ENCODE peak calls at places on chromosomes 16 and 17, in ten cellular contexts. One of them, this sample, is unnamed.

GRCh38 chr17:58111676-58112075 is 28.5 kb downstream of the DYNLL2 start:
- DNase-seq in H1: no peak
- DNase-seq in adrenal gland: no peak
- DNase-seq in A549: no peak
- DNase-seq in right lobe of liver: no peak
- DNase-seq in ovary: no peak
- DNase-seq in Peyer's patch: no peak
- DNase-seq in HCT116: no peak
- DNase-seq in body of pancreas: no peak
- DNase-seq in stomach: no peak
- DNase-seq in this sample: no peak

GRCh38 chr16:228151-228855 is 946 bp downstream of the LUC7L start:
- DNase-seq in H1: no peak
- DNase-seq in adrenal gland: no peak
- DNase-seq in A549: peak
- DNase-seq in right lobe of liver: no peak
- DNase-seq in ovary: no peak
- DNase-seq in Peyer's patch: no peak
- DNase-seq in HCT116: no peak
- DNase-seq in body of pancreas: no peak
- DNase-seq in stomach: no peak
- DNase-seq in this sample: no peak

GRCh38 chr16:3879258-3879886 is 1.1 kb downstream of the CREBBP start:
- DNase-seq in H1: no peak
- DNase-seq in adrenal gland: peak
- DNase-seq in A549: no peak
- DNase-seq in right lobe of liver: peak
- DNase-seq in ovary: peak
- DNase-seq in Peyer's patch: peak
- DNase-seq in HCT116: no peak
- DNase-seq in body of pancreas: peak
- DNase-seq in stomach: peak
- DNase-seq in this sample: no peak

GRCh38 chr17:65485388-65486299 is 75.8 kb downstream of the AXIN2 start:
- DNase-seq in H1: no peak
- DNase-seq in adrenal gland: no peak
- DNase-seq in A549: no peak
- DNase-seq in right lobe of liver: no peak
- DNase-seq in ovary: no peak
- DNase-seq in Peyer's patch: no peak
- DNase-seq in HCT116: no peak
- DNase-seq in body of pancreas: no peak
- DNase-seq in stomach: no peak
- DNase-seq in this sample: no peak

GRCh38 chr16:30470632-30471007 is 1.9 kb upstream of the ITGAL start:
- DNase-seq in H1: no peak
- DNase-seq in adrenal gland: no peak
- DNase-seq in A549: no peak
- DNase-seq in right lobe of liver: no peak
- DNase-seq in ovary: no peak
- DNase-seq in Peyer's patch: no peak
- DNase-seq in HCT116: no peak
- DNase-seq in body of pancreas: no peak
- DNase-seq in stomach: no peak
- DNase-seq in this sample: no peak

GRCh38 chr17:13222931-13223330 is 205.1 kb upstream of the ELAC2 start:
- DNase-seq in H1: no peak
- DNase-seq in adrenal gland: no peak
- DNase-seq in A549: no peak
- DNase-seq in right lobe of liver: no peak
- DNase-seq in ovary: no peak
- DNase-seq in Peyer's patch: peak
- DNase-seq in HCT116: no peak
- DNase-seq in body of pancreas: no peak
- DNase-seq in stomach: no peak
- DNase-seq in this sample: no peak

GRCh38 chr17:39563476-39563875 is 44.2 kb downstream of the NEUROD2 start:
- DNase-seq in H1: no peak
- DNase-seq in adrenal gland: no peak
- DNase-seq in A549: no peak
- DNase-seq in right lobe of liver: no peak
- DNase-seq in ovary: no peak
- DNase-seq in Peyer's patch: no peak
- DNase-seq in HCT116: no peak
- DNase-seq in body of pancreas: no peak
- DNase-seq in stomach: no peak
- DNase-seq in this sample: no peak

GRCh38 chr16:31141489-31142108 is 6.1 kb upstream of the PRSS8 start:
- DNase-seq in H1: no peak
- DNase-seq in adrenal gland: peak
- DNase-seq in A549: no peak
- DNase-seq in right lobe of liver: no peak
- DNase-seq in ovary: peak
- DNase-seq in Peyer's patch: no peak
- DNase-seq in HCT116: no peak
- DNase-seq in body of pancreas: peak
- DNase-seq in stomach: no peak
- DNase-seq in this sample: no peak

GRCh38 chr17:68570531-68570930 is 30.6 kb downstream of the FAM20A start:
- DNase-seq in H1: no peak
- DNase-seq in adrenal gland: no peak
- DNase-seq in A549: no peak
- DNase-seq in right lobe of liver: no peak
- DNase-seq in ovary: no peak
- DNase-seq in Peyer's patch: no peak
- DNase-seq in HCT116: no peak
- DNase-seq in body of pancreas: no peak
- DNase-seq in stomach: no peak
- DNase-seq in this sample: no peak

GRCh38 chr17:80892019-80892855 is 99.4 kb upstream of the CHMP6 start:
- DNase-seq in H1: no peak
- DNase-seq in adrenal gland: peak
- DNase-seq in A549: peak
- DNase-seq in right lobe of liver: no peak
- DNase-seq in ovary: no peak
- DNase-seq in Peyer's patch: peak
- DNase-seq in HCT116: peak
- DNase-seq in body of pancreas: peak
- DNase-seq in stomach: no peak
- DNase-seq in this sample: peak

GRCh38 chr16:69924777-69925191 is 26.4 kb upstream of the CLEC18A start:
- DNase-seq in H1: no peak
- DNase-seq in adrenal gland: no peak
- DNase-seq in A549: no peak
- DNase-seq in right lobe of liver: no peak
- DNase-seq in ovary: peak
- DNase-seq in Peyer's patch: no peak
- DNase-seq in HCT116: no peak
- DNase-seq in body of pancreas: peak
- DNase-seq in stomach: no peak
- DNase-seq in this sample: peak

GRCh38 chr16:71965223-71965622 is 35.0 kb downstream of the PKD1L3 start:
- DNase-seq in H1: no peak
- DNase-seq in adrenal gland: no peak
- DNase-seq in A549: no peak
- DNase-seq in right lobe of liver: no peak
- DNase-seq in ovary: no peak
- DNase-seq in Peyer's patch: no peak
- DNase-seq in HCT116: no peak
- DNase-seq in body of pancreas: no peak
- DNase-seq in stomach: no peak
- DNase-seq in this sample: no peak

GRCh38 chr16:50666658-50667496 is 14.2 kb downstream of the SNX20 start:
- DNase-seq in H1: no peak
- DNase-seq in adrenal gland: no peak
- DNase-seq in A549: no peak
- DNase-seq in right lobe of liver: no peak
- DNase-seq in ovary: no peak
- DNase-seq in Peyer's patch: no peak
- DNase-seq in HCT116: no peak
- DNase-seq in body of pancreas: no peak
- DNase-seq in stomach: no peak
- DNase-seq in this sample: no peak

GRCh38 chr17:60451965-60452364 is 29.7 kb downstream of the CHCT1 start:
- DNase-seq in H1: no peak
- DNase-seq in adrenal gland: no peak
- DNase-seq in A549: no peak
- DNase-seq in right lobe of liver: no peak
- DNase-seq in ovary: no peak
- DNase-seq in Peyer's patch: no peak
- DNase-seq in HCT116: no peak
- DNase-seq in body of pancreas: no peak
- DNase-seq in stomach: no peak
- DNase-seq in this sample: no peak

GRCh38 chr17:48468299-48468698 is 38.3 kb upstream of the SKAP1 start:
- DNase-seq in H1: no peak
- DNase-seq in adrenal gland: no peak
- DNase-seq in A549: no peak
- DNase-seq in right lobe of liver: no peak
- DNase-seq in ovary: no peak
- DNase-seq in Peyer's patch: no peak
- DNase-seq in HCT116: no peak
- DNase-seq in body of pancreas: no peak
- DNase-seq in stomach: no peak
- DNase-seq in this sample: no peak

GRCh38 chr17:48462946-48463345 is 32.9 kb upstream of the SKAP1 start:
- DNase-seq in H1: no peak
- DNase-seq in adrenal gland: no peak
- DNase-seq in A549: no peak
- DNase-seq in right lobe of liver: no peak
- DNase-seq in ovary: no peak
- DNase-seq in Peyer's patch: no peak
- DNase-seq in HCT116: no peak
- DNase-seq in body of pancreas: no peak
- DNase-seq in stomach: no peak
- DNase-seq in this sample: no peak

GRCh38 chr17:48469227-48469626 is 39.2 kb upstream of the SKAP1 start:
- DNase-seq in H1: no peak
- DNase-seq in adrenal gland: no peak
- DNase-seq in A549: no peak
- DNase-seq in right lobe of liver: no peak
- DNase-seq in ovary: no peak
- DNase-seq in Peyer's patch: no peak
- DNase-seq in HCT116: no peak
- DNase-seq in body of pancreas: no peak
- DNase-seq in stomach: no peak
- DNase-seq in this sample: no peak

GRCh38 chr17:48463531-48463930 is 33.5 kb upstream of the SKAP1 start:
- DNase-seq in H1: no peak
- DNase-seq in adrenal gland: no peak
- DNase-seq in A549: no peak
- DNase-seq in right lobe of liver: no peak
- DNase-seq in ovary: no peak
- DNase-seq in Peyer's patch: no peak
- DNase-seq in HCT116: no peak
- DNase-seq in body of pancreas: no peak
- DNase-seq in stomach: no peak
- DNase-seq in this sample: no peak

GRCh38 chr17:48465884-48466283 is 35.9 kb upstream of the SKAP1 start:
- DNase-seq in H1: no peak
- DNase-seq in adrenal gland: no peak
- DNase-seq in A549: no peak
- DNase-seq in right lobe of liver: no peak
- DNase-seq in ovary: no peak
- DNase-seq in Peyer's patch: no peak
- DNase-seq in HCT116: no peak
- DNase-seq in body of pancreas: no peak
- DNase-seq in stomach: no peak
- DNase-seq in this sample: no peak
- TF ChIP-seq POLR2A in H1: no peak
- TF ChIP-seq POLR2A in adrenal gland: no peak
- TF ChIP-seq POLR2A in A549: no peak
- TF ChIP-seq POLR2A in right lobe of liver: no peak
- TF ChIP-seq POLR2A in ovary: no peak
- TF ChIP-seq POLR2A in Peyer's patch: no peak
- TF ChIP-seq POLR2A in HCT116: no peak
- TF ChIP-seq POLR2A in body of pancreas: no peak
- TF ChIP-seq POLR2A in stomach: no peak
- TF ChIP-seq POLR2A in this sample: no peak

DNA sequence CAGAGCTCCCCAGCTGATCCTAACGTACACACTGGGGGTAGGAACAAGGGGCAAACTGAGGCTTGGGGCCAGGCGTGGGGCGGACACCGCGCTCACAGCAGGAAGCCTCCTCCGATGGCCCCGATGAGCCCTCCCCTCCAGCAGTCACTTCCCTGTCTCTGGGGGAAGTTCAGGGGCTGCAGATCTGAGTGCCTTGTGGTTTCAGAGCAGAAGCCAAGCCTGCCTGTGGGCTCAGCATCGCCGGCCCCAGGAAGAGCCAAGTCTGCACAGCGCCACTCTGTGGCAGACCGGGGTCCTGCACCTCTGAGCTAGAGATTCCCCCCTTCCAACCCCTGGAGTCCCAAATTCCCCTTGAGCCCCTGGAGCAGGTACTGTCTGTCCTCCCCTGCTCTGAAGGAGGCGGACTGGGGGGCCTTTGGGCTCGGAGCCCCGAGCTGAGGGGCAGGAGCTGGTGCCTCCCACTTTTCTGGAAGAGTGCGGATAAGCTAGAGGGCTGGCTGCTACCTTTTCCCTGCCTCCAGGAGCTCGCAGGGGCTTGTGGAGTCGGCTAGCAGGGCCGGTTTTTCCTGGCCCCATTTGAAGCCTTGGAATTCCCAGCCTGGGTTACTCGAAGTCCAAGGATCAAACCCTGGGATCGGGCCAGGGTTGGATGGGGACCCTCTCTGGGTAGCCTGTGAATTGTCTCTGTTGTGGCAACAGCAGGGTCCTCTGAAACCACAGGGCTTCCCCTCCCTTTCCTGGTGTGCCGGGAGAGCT is 2.9 kb downstream of the GSE1 start:
- DNase-seq in H1: no peak
- DNase-seq in adrenal gland: peak
- DNase-seq in A549: peak
- DNase-seq in right lobe of liver: peak
- DNase-seq in ovary: peak
- DNase-seq in Peyer's patch: peak
- DNase-seq in HCT116: peak
- DNase-seq in body of pancreas: peak
- DNase-seq in stomach: peak
- DNase-seq in this sample: peak
- TF ChIP-seq POLR2A in H1: no peak
- TF ChIP-seq POLR2A in adrenal gland: peak
- TF ChIP-seq POLR2A in A549: no peak
- TF ChIP-seq POLR2A in right lobe of liver: no peak
- TF ChIP-seq POLR2A in ovary: no peak
- TF ChIP-seq POLR2A in Peyer's patch: no peak
- TF ChIP-seq POLR2A in HCT116: no peak
- TF ChIP-seq POLR2A in body of pancreas: no peak
- TF ChIP-seq POLR2A in stomach: no peak
- TF ChIP-seq POLR2A in this sample: no peak

GRCh38 chr17:48438662-48439061 is 8.6 kb upstream of the SKAP1 start:
- DNase-seq in H1: no peak
- DNase-seq in adrenal gland: no peak
- DNase-seq in A549: no peak
- DNase-seq in right lobe of liver: no peak
- DNase-seq in ovary: no peak
- DNase-seq in Peyer's patch: no peak
- DNase-seq in HCT116: no peak
- DNase-seq in body of pancreas: no peak
- DNase-seq in stomach: no peak
- DNase-seq in this sample: no peak
- TF ChIP-seq POLR2A in H1: no peak
- TF ChIP-seq POLR2A in adrenal gland: no peak
- TF ChIP-seq POLR2A in A549: no peak
- TF ChIP-seq POLR2A in right lobe of liver: no peak
- TF ChIP-seq POLR2A in ovary: no peak
- TF ChIP-seq POLR2A in Peyer's patch: no peak
- TF ChIP-seq POLR2A in HCT116: no peak
- TF ChIP-seq POLR2A in body of pancreas: no peak
- TF ChIP-seq POLR2A in stomach: no peak
- TF ChIP-seq POLR2A in this sample: no peak

GRCh38 chr17:44123356-44124117 is at the start of gene HDAC5:
- DNase-seq in H1: peak
- DNase-seq in adrenal gland: peak
- DNase-seq in A549: peak
- DNase-seq in right lobe of liver: peak
- DNase-seq in ovary: peak
- DNase-seq in Peyer's patch: peak
- DNase-seq in HCT116: peak
- DNase-seq in body of pancreas: peak
- DNase-seq in stomach: peak
- DNase-seq in this sample: peak
- TF ChIP-seq POLR2A in H1: peak
- TF ChIP-seq POLR2A in adrenal gland: peak
- TF ChIP-seq POLR2A in A549: peak
- TF ChIP-seq POLR2A in right lobe of liver: peak
- TF ChIP-seq POLR2A in ovary: peak
- TF ChIP-seq POLR2A in Peyer's patch: peak
- TF ChIP-seq POLR2A in HCT116: no peak
- TF ChIP-seq POLR2A in body of pancreas: peak
- TF ChIP-seq POLR2A in stomach: no peak
- TF ChIP-seq POLR2A in this sample: peak